ENCODE peak calls at places on chromosomes 4 and X, in five cellular contexts. Z is mesenchymal stem cell; T is heart right ventricle; N is CD4-positive, alpha-beta memory T cell; X is Peyer's patch. O is an unnamed sample.

GRCh38 chr4:1743975-1744374 is 22.7 kb downstream of the TACC3 start:
- DNase-seq in T (no peak), X (no peak), N (no peak), Z (no peak), O (no peak)

GRCh38 chr4:157701695-157701994 is 471.2 kb downstream of the GASK1B start:
- DNase-seq in X (no peak), Z (no peak), T (no peak), N (no peak), O (no peak)

GRCh38 chr4:11471613-11472012 is 42.9 kb upstream of the HS3ST1 start:
- DNase-seq in X (peak), N (peak), T (no peak), Z (no peak), O (no peak)

GRCh38 chrX:148854351-148854750 is 353.9 kb downstream of the AFF2 start:
- DNase-seq in X (no peak), T (no peak), N (no peak), Z (no peak), O (no peak)

GRCh38 chr4:109786846-109787245 is 15.0 kb downstream of the CFI start:
- DNase-seq in X (no peak), T (no peak), Z (no peak), N (no peak), O (no peak)

GRCh38 chr4:166169111-166169510 is 296.1 kb downstream of the TLL1 start:
- DNase-seq in X (no peak), N (no peak), Z (peak), T (no peak), O (no peak)

GRCh38 chr4:108991929-108992328 is 229.1 kb upstream of the ETNPPL start:
- DNase-seq in T (no peak), N (no peak), X (no peak), Z (peak), O (no peak)

GRCh38 chrX:19627533-19627932 is 112.2 kb upstream of the MAP3K15 start:
- DNase-seq in T (no peak), N (no peak), X (no peak), Z (peak), O (no peak)

GRCh38 chr4:85812776-85813175 is 337.8 kb downstream of the ARHGAP24 start:
- DNase-seq in T (no peak), Z (no peak), X (no peak), N (no peak), O (no peak)

GRCh38 chr4:137514401-137515116 is 17.7 kb downstream of the PCDH18 start:
- DNase-seq in Z (no peak), T (no peak), X (no peak), N (no peak), O (no peak)

GRCh38 chr4:1792832-1793495 is at the start of gene FGFR3:
- DNase-seq in Z (peak), T (peak), X (no peak), N (peak), O (no peak)

GRCh38 chr4:165210566-165210965 is 3.2 kb downstream of the KLHL2 start:
- DNase-seq in T (no peak), X (no peak), Z (no peak), N (no peak), O (no peak)

GRCh38 chrX:119427024-119427794 is 28.1 kb downstream of the SLC25A43 start:
- DNase-seq in Z (peak), N (no peak), X (peak), T (peak), O (no peak)

GRCh38 chrX:85941275-85941674 is 106.1 kb downstream of the CHM start:
- DNase-seq in N (no peak), T (no peak), X (no peak), Z (no peak), O (no peak)

GRCh38 chrX:12153741-12154140 is 15.5 kb downstream of the FRMPD4 start:
- DNase-seq in Z (no peak), X (no peak), N (no peak), T (no peak), O (no peak)

GRCh38 chrX:107940095-107940494 is 42.1 kb downstream of the TEX13B start:
- DNase-seq in X (no peak), Z (peak), T (no peak), N (no peak), O (no peak)

GRCh38 chr4:18067031-18067430 is 45.5 kb upstream of the LCORL start:
- DNase-seq in T (no peak), Z (no peak), N (no peak), X (no peak), O (no peak)

GRCh38 chrX:115642895-115643530 is 82.0 kb downstream of the PLS3 start:
- DNase-seq in X (no peak), T (no peak), Z (peak), N (peak), O (no peak)

GRCh38 chr4:184288451-184289178 is 70.9 kb upstream of the ENPP6 start:
- DNase-seq in N (no peak), T (no peak), X (no peak), Z (no peak), O (peak)

GRCh38 chr4:98939446-98939845 is 10.5 kb upstream of the EIF4E start:
- DNase-seq in X (no peak), Z (no peak), T (no peak), N (no peak), O (no peak)

GRCh38 chrX:2413969-2414368 is 86.8 kb downstream of the DHRSX start:
- DNase-seq in Z (no peak), X (no peak), N (no peak), T (no peak), O (no peak)

GRCh38 chrX:10566726-10567097 is 53.7 kb downstream of the MID1 start:
- DNase-seq in N (no peak), X (no peak), T (no peak), Z (no peak), O (no peak)

GRCh38 chr4:182826391-182826790 is 90.8 kb downstream of the DCTD start:
- DNase-seq in X (no peak), T (no peak), N (no peak), Z (no peak), O (no peak)

GRCh38 chr4:21544410-21544809 is 404.2 kb downstream of the KCNIP4 start:
- DNase-seq in T (no peak), Z (peak), X (no peak), N (no peak), O (no peak)

GRCh38 chr4:165151734-165152133 is 39.1 kb upstream of the TMEM192 start:
- DNase-seq in X (no peak), T (no peak), N (no peak), Z (peak), O (no peak)

GRCh38 chr4:125085-125820 is 952 bp downstream of the ZNF718 start:
- DNase-seq in Z (peak), X (peak), T (peak), N (no peak), O (peak)

DNA sequence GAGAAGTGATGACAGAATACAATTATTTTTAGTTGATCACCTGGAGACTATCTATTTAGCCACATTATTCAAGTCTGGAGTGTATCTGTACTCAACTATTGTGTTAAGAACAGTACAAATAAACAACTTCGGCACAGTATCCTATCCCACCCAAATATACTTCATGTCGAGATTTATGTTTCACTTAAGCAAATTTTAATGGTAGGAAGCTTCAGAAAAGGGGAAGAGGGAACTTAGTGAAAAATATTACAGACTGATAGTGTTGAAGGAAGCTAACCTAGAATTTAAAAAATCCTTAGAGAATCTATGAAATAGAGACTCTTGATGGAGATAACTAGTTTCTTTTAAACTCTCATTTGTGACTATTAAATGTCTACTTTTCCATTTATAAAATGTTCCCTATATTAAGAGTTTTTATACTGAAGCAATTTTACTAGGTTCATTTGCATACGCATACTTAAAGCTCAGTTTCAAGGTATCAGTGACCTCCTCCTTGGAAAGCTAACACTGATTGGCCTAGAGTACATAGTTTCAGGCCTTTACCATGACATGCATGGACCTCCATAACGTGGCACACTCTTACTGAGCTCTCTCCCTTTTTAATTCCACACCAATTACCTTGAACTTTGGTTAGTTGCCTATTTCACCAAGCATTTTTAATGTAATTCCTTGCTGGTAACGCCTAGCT is 197.7 kb downstream of the CAMK2D start:
- DNase-seq in Z (no peak), N (no peak), X (no peak), T (no peak), O (no peak)
- H3K27ac ChIP-seq in Z (no peak), N (no peak), X (no peak), T (no peak), O (no peak)

DNA sequence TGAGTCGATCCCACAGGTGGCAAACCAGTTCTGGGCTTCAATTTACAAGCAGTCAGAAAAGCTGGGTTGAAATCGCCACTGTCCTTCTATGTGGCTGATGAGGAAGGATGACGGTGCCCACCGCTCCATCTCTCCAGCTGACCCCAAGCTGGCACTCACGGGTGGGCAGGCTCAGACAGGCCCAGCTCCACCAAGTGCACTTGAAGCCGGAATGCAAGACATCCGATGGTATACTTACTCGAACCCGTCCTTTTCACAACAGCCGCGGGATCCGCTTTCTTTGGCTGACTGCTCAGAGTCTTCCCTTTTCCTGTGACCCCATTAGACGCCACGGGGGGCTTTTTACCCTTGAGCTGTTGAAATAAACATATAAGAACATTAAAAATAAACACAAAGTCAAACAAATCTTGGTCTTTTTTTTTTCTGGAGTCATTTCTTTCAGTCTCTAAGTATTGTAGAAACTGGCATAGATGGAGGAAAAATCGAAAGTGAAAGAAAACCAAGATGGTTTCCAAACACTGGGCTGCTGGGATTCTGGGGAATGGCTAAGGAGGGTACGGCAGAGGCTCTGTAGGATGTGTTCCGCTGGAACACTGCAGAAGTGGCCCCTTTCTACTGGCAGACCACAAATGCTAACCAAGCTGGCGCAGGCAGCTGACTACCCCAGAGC is 161.0 kb downstream of the AFAP1 start:
- DNase-seq in X (no peak), Z (peak), T (no peak), N (no peak), O (peak)
- H3K27ac ChIP-seq in X (peak), Z (no peak), T (peak), N (no peak), O (peak)

GRCh38 chr4:46387956-46388355 is 2.0 kb downstream of the GABRA2 start:
- DNase-seq in X (no peak), T (no peak), N (no peak), Z (peak), O (no peak)

GRCh38 chr4:46386570-46386969 is 3.4 kb downstream of the GABRA2 start:
- DNase-seq in Z (peak), T (no peak), X (no peak), N (no peak), O (no peak)

GRCh38 chr4:46390353-46391058 is 578 bp upstream of the GABRA2 start:
- DNase-seq in N (no peak), T (no peak), X (no peak), Z (peak), O (no peak)

GRCh38 chr4:46388860-46389259 is 1.1 kb downstream of the GABRA2 start:
- DNase-seq in N (no peak), T (no peak), Z (peak), X (no peak), O (no peak)

GRCh38 chr4:46389301-46389761 is 597 bp downstream of the GABRA2 start:
- DNase-seq in T (no peak), Z (peak), N (no peak), X (no peak), O (no peak)
- H3K27ac ChIP-seq in T (no peak), Z (no peak), N (no peak), X (peak), O (no peak)

DNA sequence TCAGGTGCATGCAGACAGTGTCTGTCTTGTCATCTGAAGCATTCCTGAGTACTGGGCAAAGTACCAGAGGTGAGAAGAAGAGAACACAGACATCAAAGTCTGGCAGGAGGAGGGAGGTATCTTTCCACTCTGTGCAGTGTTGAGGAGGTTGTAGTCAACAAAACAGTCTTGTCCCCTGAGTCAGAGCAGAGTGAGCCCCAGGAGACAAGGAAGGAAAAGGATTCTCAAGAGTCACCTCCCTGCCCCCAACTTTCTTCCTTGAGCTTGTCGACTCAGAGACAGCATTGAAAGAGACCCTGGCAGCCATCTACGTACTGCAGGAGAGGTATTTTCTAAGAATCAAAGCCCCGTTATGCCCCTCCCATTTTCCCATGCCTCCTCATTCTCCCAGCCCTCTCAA is 4.4 kb upstream of the SRPX start:
- DNase-seq in T (no peak), X (no peak), N (no peak), Z (peak), O (no peak)
- H3K27ac ChIP-seq in T (peak), X (no peak), N (no peak), Z (no peak), O (no peak)

O was measured in ovary.